ENCODE peak calls at places on chromosome 11, in five cellular contexts. Y is H1, O is GM12878, X is HepG2, L is K562. P is an unnamed sample.

GRCh38 chr11:103940542-103940941 is 95.9 kb upstream of the DDI1 start:
- DNase-seq in Y (no peak), O (no peak), X (no peak), L (no peak), P (no peak)

GRCh38 chr11:119012629-119013170 is 5.4 kb downstream of the RPS25 start:
- DNase-seq in Y (no peak), O (no peak), X (no peak), L (no peak), P (no peak)

GRCh38 chr11:61754534-61755482 is 2.4 kb downstream of the MYRF start:
- DNase-seq in Y (no peak), O (no peak), X (no peak), L (peak), P (no peak)

GRCh38 chr11:73761403-73761945 is 600 bp upstream of the RAB6A start:
- DNase-seq in Y (no peak), O (no peak), X (no peak), L (no peak), P (no peak)

GRCh38 chr11:113162590-113162961 is 151.8 kb upstream of the TTC12 start:
- DNase-seq in Y (no peak), O (no peak), X (no peak), L (peak), P (no peak)

GRCh38 chr11:118895093-118896039 is 11.7 kb downstream of the CXCR5 start:
- DNase-seq in Y (no peak), O (peak), X (no peak), L (no peak), P (no peak)

GRCh38 chr11:2531987-2532703 is 87.3 kb downstream of the KCNQ1 start:
- DNase-seq in Y (no peak), O (no peak), X (no peak), L (no peak), P (no peak)

GRCh38 chr11:111320728-111321568 is 22.6 kb downstream of the POU2AF3 start:
- DNase-seq in Y (no peak), O (no peak), X (peak), L (no peak), P (no peak)

GRCh38 chr11:82924522-82925224 is 23.1 kb downstream of the DDIAS start:
- DNase-seq in Y (no peak), O (no peak), X (no peak), L (no peak), P (no peak)

GRCh38 chr11:14974723-14975587 is 2.8 kb upstream of the CALCA start:
- DNase-seq in Y (peak), O (no peak), X (peak), L (peak), P (peak)

GRCh38 chr11:129191649-129192048 is 476 bp downstream of the ARHGAP32 start:
- DNase-seq in Y (no peak), O (no peak), X (no peak), L (no peak), P (no peak)

GRCh38 chr11:115848614-115849013 is 344.4 kb upstream of the CADM1 start:
- DNase-seq in Y (no peak), O (no peak), X (no peak), L (no peak), P (no peak)

GRCh38 chr11:3834349-3835099 is 6.2 kb downstream of the RHOG start:
- DNase-seq in Y (no peak), O (no peak), X (no peak), L (peak), P (no peak)

GRCh38 chr11:26127336-26127735 is 204.6 kb upstream of the ANO3 start:
- DNase-seq in Y (no peak), O (no peak), X (no peak), L (no peak), P (no peak)

GRCh38 chr11:92224394-92225205 is at the start of gene FAT3:
- DNase-seq in Y (peak), O (no peak), X (no peak), L (no peak), P (no peak)

GRCh38 chr11:96154802-96155520 is 188.0 kb downstream of the MAML2 start:
- DNase-seq in Y (no peak), O (no peak), X (no peak), L (no peak), P (no peak)

GRCh38 chr11:125345706-125346561 is 150.1 kb downstream of the FEZ1 start:
- DNase-seq in Y (peak), O (no peak), X (peak), L (peak), P (no peak)

GRCh38 chr11:128187829-128188228 is 399.5 kb downstream of the ETS1 start:
- DNase-seq in Y (no peak), O (no peak), X (no peak), L (no peak), P (no peak)

GRCh38 chr11:57626895-57627294 is 22.8 kb downstream of the YPEL4 start:
- DNase-seq in Y (no peak), O (no peak), X (no peak), L (no peak), P (no peak)

GRCh38 chr11:66882540-66882939 is 25.7 kb downstream of the LRFN4 start:
- DNase-seq in Y (no peak), O (no peak), X (no peak), L (no peak), P (no peak)

GRCh38 chr11:35148163-35148562 is 9.2 kb downstream of the CD44 start:
- DNase-seq in Y (no peak), O (no peak), X (no peak), L (no peak), P (no peak)

GRCh38 chr11:10205928-10206327 is 88.1 kb downstream of the SBF2 start:
- DNase-seq in Y (no peak), O (no peak), X (no peak), L (no peak), P (no peak)

GRCh38 chr11:85950317-85951048 is 95.3 kb downstream of the CCDC83 start:
- DNase-seq in Y (no peak), O (no peak), X (no peak), L (no peak), P (no peak)
- TF ChIP-seq SIN3A in Y (no peak), O (no peak), X (no peak), L (no peak), P (no peak)

GRCh38 chr11:79062814-79063762 is 377.7 kb downstream of the TENM4 start:
- DNase-seq in Y (peak), O (no peak), X (peak), L (peak), P (peak)
- TF ChIP-seq SP1 in Y (no peak), O (no peak), X (no peak), L (no peak), P (no peak)

GRCh38 chr11:63553759-63554158 is 9.4 kb downstream of the PLAAT2 start:
- DNase-seq in Y (no peak), O (no peak), X (no peak), L (no peak), P (no peak)

GRCh38 chr11:63549411-63549810 is 12.8 kb downstream of the PLAAT4 start:
- DNase-seq in Y (no peak), O (no peak), X (no peak), L (no peak), P (no peak)

GRCh38 chr11:63552921-63553320 is 10.3 kb downstream of the PLAAT2 start:
- DNase-seq in Y (no peak), O (no peak), X (no peak), L (no peak), P (no peak)

GRCh38 chr11:63554901-63555218 is 8.3 kb downstream of the PLAAT2 start:
- DNase-seq in Y (no peak), O (no peak), X (no peak), L (no peak), P (no peak)

GRCh38 chr11:63551889-63552266 is 11.3 kb downstream of the PLAAT2 start:
- DNase-seq in Y (no peak), O (no peak), X (no peak), L (no peak), P (no peak)
- H3K4me3 ChIP-seq in Y (no peak), O (no peak), X (no peak), L (no peak), P (no peak)

GRCh38 chr11:63909621-63910506 is 7.1 kb downstream of the RCOR2 start:
- DNase-seq in Y (peak), O (no peak), X (no peak), L (no peak), P (no peak)
- TF ChIP-seq SIN3A in Y (no peak), O (no peak), X (no peak), L (no peak), P (no peak)

GRCh38 chr11:24760681-24761080 is 263.8 kb downstream of the LUZP2 start:
- DNase-seq in Y (no peak), O (no peak), X (no peak), L (no peak), P (no peak)

GRCh38 chr11:24754406-24754805 is 257.6 kb downstream of the LUZP2 start:
- DNase-seq in Y (no peak), O (no peak), X (no peak), L (no peak), P (no peak)

GRCh38 chr11:24759742-24760141 is 262.9 kb downstream of the LUZP2 start:
- DNase-seq in Y (no peak), O (no peak), X (no peak), L (no peak), P (no peak)

GRCh38 chr11:24755260-24755839 is 258.5 kb downstream of the LUZP2 start:
- DNase-seq in Y (no peak), O (no peak), X (no peak), L (no peak), P (no peak)
- TF ChIP-seq SP1 in Y (no peak), O (no peak), X (no peak), L (no peak), P (no peak)

GRCh38 chr11:257766-258493 is 20.3 kb upstream of the NLRP6 start:
- DNase-seq in Y (no peak), O (no peak), X (peak), L (no peak), P (no peak)
- H3K4me3 ChIP-seq in Y (no peak), O (no peak), X (no peak), L (no peak), P (no peak)

DNA sequence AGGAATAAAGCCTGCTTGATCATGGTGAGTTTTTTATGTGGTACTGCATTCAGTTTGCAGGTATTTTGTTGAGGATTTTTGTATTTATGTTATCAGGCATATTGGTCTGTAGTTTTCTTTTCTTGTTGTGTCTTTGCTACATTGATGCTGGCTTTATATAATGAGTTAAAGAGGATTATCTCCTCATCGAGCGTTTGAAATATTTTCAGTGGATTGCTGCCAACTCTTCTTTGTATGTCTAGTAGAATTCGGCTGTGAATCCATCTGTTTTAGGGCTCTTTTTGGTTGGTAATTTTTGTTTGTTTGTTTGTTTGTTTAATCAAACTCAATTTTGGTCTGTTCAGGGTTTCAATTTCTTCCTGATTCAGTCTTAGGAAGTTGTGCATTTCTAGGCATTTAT is 758.4 kb downstream of the KCNA4 start:
- DNase-seq in Y (no peak), O (no peak), X (no peak), L (no peak), P (no peak)
- TF ChIP-seq SIN3A in Y (no peak), O (no peak), X (no peak), L (no peak), P (no peak)

GRCh38 chr11:121241300-121242176 is 51.0 kb upstream of the SC5D start:
- DNase-seq in Y (no peak), O (no peak), X (no peak), L (no peak), P (no peak)

GRCh38 chr11:121235057-121235456 is 57.5 kb upstream of the SC5D start:
- DNase-seq in Y (no peak), O (no peak), X (no peak), L (no peak), P (no peak)

GRCh38 chr11:121236115-121237001 is 56.2 kb upstream of the SC5D start:
- DNase-seq in Y (no peak), O (peak), X (no peak), L (no peak), P (no peak)

GRCh38 chr11:121240650-121241299 is 51.8 kb upstream of the SC5D start:
- DNase-seq in Y (no peak), O (no peak), X (no peak), L (no peak), P (no peak)

GRCh38 chr11:121237686-121238658 is 54.6 kb upstream of the SC5D start:
- DNase-seq in Y (no peak), O (peak), X (no peak), L (no peak), P (no peak)
- TF ChIP-seq SP1 in Y (no peak), O (no peak), X (no peak), L (no peak), P (no peak)

GRCh38 chr11:47863893-47864430 is 15.8 kb upstream of the NUP160 start:
- DNase-seq in Y (no peak), O (no peak), X (no peak), L (peak), P (no peak)

GRCh38 chr11:47867821-47868220 is 19.7 kb upstream of the NUP160 start:
- DNase-seq in Y (no peak), O (no peak), X (no peak), L (no peak), P (no peak)

GRCh38 chr11:47863189-47863892 is 15.2 kb upstream of the NUP160 start:
- DNase-seq in Y (no peak), O (no peak), X (no peak), L (no peak), P (no peak)

GRCh38 chr11:47861762-47862161 is 13.6 kb upstream of the NUP160 start:
- DNase-seq in Y (no peak), O (no peak), X (no peak), L (peak), P (no peak)

GRCh38 chr11:47864910-47865309 is 16.8 kb upstream of the NUP160 start:
- DNase-seq in Y (no peak), O (no peak), X (no peak), L (no peak), P (no peak)
- H3K4me3 ChIP-seq in Y (no peak), O (peak), X (no peak), L (no peak), P (no peak)

DNA sequence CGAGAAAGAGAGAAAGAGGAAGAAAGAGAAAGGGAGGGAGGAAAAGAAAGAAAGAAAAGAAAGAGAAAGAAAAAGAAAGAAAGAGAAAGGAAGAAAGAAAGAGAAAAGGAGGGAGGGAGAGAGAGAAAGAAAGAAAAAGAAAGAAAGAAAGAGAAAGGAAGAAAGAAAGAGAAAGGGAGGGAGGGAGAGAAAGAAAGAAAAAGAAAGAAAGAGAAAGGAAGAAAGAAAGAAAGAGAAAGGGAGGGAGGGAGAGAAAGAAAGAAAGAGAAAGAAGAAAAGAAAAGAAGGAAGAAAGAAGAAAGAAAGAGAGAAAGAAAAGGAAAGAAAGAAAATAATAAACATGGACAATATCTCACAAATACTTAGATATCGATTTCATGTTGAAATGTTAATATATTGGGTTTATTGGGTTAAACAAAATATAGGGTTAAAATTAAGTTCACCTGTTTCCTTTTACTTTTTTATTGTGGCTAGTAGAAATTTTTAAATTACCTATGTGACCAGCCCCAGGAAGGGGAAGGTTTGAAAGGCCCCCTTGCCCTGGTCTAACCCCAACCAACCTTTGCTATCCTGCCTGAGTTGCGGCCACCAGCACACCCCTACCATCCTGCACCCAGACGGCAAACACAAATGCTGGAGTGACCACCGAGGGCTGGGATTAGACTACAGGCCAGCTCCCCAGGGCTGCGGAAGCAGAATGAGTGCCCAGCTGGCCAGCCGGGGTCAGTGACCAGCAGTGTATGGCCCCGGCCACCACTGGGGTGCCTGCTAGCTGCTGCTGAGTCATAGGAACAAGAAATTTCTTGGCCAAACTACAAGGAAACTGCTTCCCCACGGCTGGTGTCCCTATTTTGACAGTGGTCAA is 81.0 kb upstream of the FGF3 start:
- DNase-seq in Y (no peak), O (no peak), X (no peak), L (peak), P (no peak)
- TF ChIP-seq SIN3A in Y (no peak), O (no peak), X (no peak), L (no peak), P (no peak)

P was measured in HCT116.